ENCODE peak calls at places on chromosomes 3 and 15, in five cellular contexts. P is NCI-H1417, T is T-cell, W is heart left ventricle, R is NCI-H748 treated with DMSO at 0.1 percent for 48 hours. Z is an unnamed sample.

GRCh38 chr15:78302579-78302978 is 3.2 kb upstream of the SKIC8 start:
- DNase-seq in P (no peak), T (no peak), W (no peak), R (no peak), Z (peak; percentile 80)

GRCh38 chr3:67083277-67083676 is 85.2 kb downstream of the KBTBD8 start:
- DNase-seq in P (no peak), T (peak; percentile 13), W (no peak), R (no peak), Z (no peak)

GRCh38 chr3:6110451-6110850 is 750.5 kb upstream of the GRM7 start:
- DNase-seq in P (no peak), T (no peak), W (no peak), R (no peak), Z (no peak)

GRCh38 chr15:77715051-77715450 is 82.3 kb upstream of the LINGO1 start:
- DNase-seq in P (no peak), T (no peak), W (no peak), R (no peak), Z (no peak)

GRCh38 chr3:100844063-100844936 is 135.0 kb downstream of the TFG start:
- DNase-seq in P (no peak), T (no peak), W (no peak), R (no peak), Z (no peak)

GRCh38 chr15:66565731-66566130 is at the start of gene LCTL:
- DNase-seq in P (no peak), T (no peak), W (no peak), R (no peak), Z (peak; percentile 33)

GRCh38 chr15:64697911-64698369 is 77.4 kb downstream of the RBPMS2 start:
- DNase-seq in P (no peak), T (no peak), W (no peak), R (no peak), Z (no peak)

GRCh38 chr15:100722551-100723322 is 120.3 kb downstream of the ASB7 start:
- DNase-seq in P (no peak), T (no peak), W (no peak), R (no peak), Z (no peak)

GRCh38 chr15:28911295-28911979 is 25.7 kb downstream of the APBA2 start:
- DNase-seq in P (peak; percentile 29), T (no peak), W (no peak), R (no peak), Z (no peak)

GRCh38 chr3:107285197-107285596 is 92.0 kb upstream of the CCDC54 start:
- DNase-seq in P (no peak), T (no peak), W (no peak), R (no peak), Z (no peak)

GRCh38 chr3:125003369-125003853 is 52.4 kb downstream of the HEG1 start:
- DNase-seq in P (no peak), T (no peak), W (peak; percentile 60), R (no peak), Z (peak; percentile 67)

GRCh38 chr3:8970971-8971589 is 7.8 kb upstream of the RAD18 start:
- DNase-seq in P (peak; percentile 79), T (peak; percentile 62), W (peak; percentile 56), R (peak; percentile 18), Z (peak; percentile 33)

GRCh38 chr3:124059580-124059979 is 67.7 kb upstream of the ROPN1 start:
- DNase-seq in P (no peak), T (no peak), W (no peak), R (no peak), Z (peak; percentile 56)

GRCh38 chr3:127734754-127735473 is 62.2 kb downstream of the ABTB1 start:
- DNase-seq in P (no peak), T (no peak), W (peak; percentile 52), R (no peak), Z (peak; percentile 86)

GRCh38 chr15:83404143-83404542 is 43.0 kb upstream of the SH3GL3 start:
- DNase-seq in P (no peak), T (no peak), W (no peak), R (no peak), Z (no peak)

GRCh38 chr15:73991260-73991659 is 835 bp downstream of the STOML1 start:
- DNase-seq in P (no peak), T (no peak), W (peak; percentile 91), R (no peak), Z (peak; percentile 68)

GRCh38 chr3:73772076-73772475 is 147.3 kb upstream of the PDZRN3 start:
- DNase-seq in P (no peak), T (no peak), W (no peak), R (no peak), Z (no peak)

GRCh38 chr3:185534511-185534910 is 17.9 kb downstream of the LIPH start:
- DNase-seq in P (no peak), T (no peak), W (no peak), R (no peak), Z (no peak)

GRCh38 chr3:196238612-196239190 is 22.4 kb downstream of the SLC51A start:
- DNase-seq in P (no peak), T (no peak), W (no peak), R (no peak), Z (no peak)

GRCh38 chr15:48945386-48945785 is 18.3 kb downstream of the SHC4 start:
- DNase-seq in P (no peak), T (no peak), W (no peak), R (no peak), Z (no peak)

GRCh38 chr3:29475305-29475825 is 194.5 kb downstream of the RBMS3 start:
- DNase-seq in P (no peak), T (no peak), W (no peak), R (no peak), Z (no peak)

GRCh38 chr3:30681276-30682211 is 75.1 kb downstream of the TGFBR2 start:
- DNase-seq in P (no peak), T (no peak), W (peak; percentile 70), R (no peak), Z (no peak)

GRCh38 chr3:179028408-179028807 is 43.2 kb downstream of the ZMAT3 start:
- DNase-seq in P (no peak), T (no peak), W (no peak), R (no peak), Z (no peak)

GRCh38 chr3:36212291-36212690 is 168.0 kb upstream of the STAC start:
- DNase-seq in P (no peak), T (no peak), W (no peak), R (no peak), Z (peak; percentile 53)

GRCh38 chr15:62570405-62570783 is 405.3 kb upstream of the C2CD4B start:
- DNase-seq in P (no peak), T (no peak), W (no peak), R (no peak), Z (no peak)

GRCh38 chr3:165464736-165465135 is 268.6 kb upstream of the SLITRK3 start:
- DNase-seq in P (no peak), T (no peak), W (no peak), R (no peak), Z (no peak)

GRCh38 chr3:60095930-60096329 is 1046.1 kb upstream of the CFAP20DC start:
- DNase-seq in P (no peak), T (no peak), W (no peak), R (no peak), Z (no peak)

GRCh38 chr3:98482717-98483482 is 14.6 kb upstream of the OR5K2 start:
- DNase-seq in P (no peak), T (no peak), W (no peak), R (no peak), Z (no peak)

GRCh38 chr15:82044373-82045178 is 1.2 kb downstream of the MEX3B start:
- DNase-seq in P (peak; percentile 91), T (no peak), W (peak; percentile 52), R (peak; percentile 17), Z (no peak)

GRCh38 chr15:39361497-39361896 is 219.4 kb upstream of the THBS1 start:
- DNase-seq in P (no peak), T (no peak), W (no peak), R (no peak), Z (no peak)

GRCh38 chr3:53883008-53883407 is 1.1 kb upstream of the ACTR8 start:
- DNase-seq in P (no peak), T (no peak), W (no peak), R (no peak), Z (no peak)

GRCh38 chr3:150421799-150422548 is 13.9 kb downstream of the TSC22D2 start:
- DNase-seq in P (no peak), T (no peak), W (no peak), R (no peak), Z (no peak)

GRCh38 chr3:13189639-13190375 is 116.6 kb upstream of the IQSEC1 start:
- DNase-seq in P (no peak), T (no peak), W (no peak), R (no peak), Z (peak; percentile 8)

GRCh38 chr3:67384790-67385397 is 269.5 kb downstream of the SUCLG2 start:
- DNase-seq in P (peak; percentile 41), T (peak; percentile 28), W (peak; percentile 25), R (peak; percentile 16), Z (peak; percentile 11)

GRCh38 chr15:68307131-68307928 is 29.8 kb downstream of the FEM1B start:
- DNase-seq in P (no peak), T (no peak), W (peak; percentile 9), R (no peak), Z (no peak)

Z was measured in stromal cell of bone marrow.